ENCODE peak calls at places on chromosomes 7 and 10, in six cellular contexts. I is A549, K is BJ, M is cardiac fibroblast, C is astrocyte of the cerebellum, N is GM23338. P is an unnamed sample.

GRCh38 chr10:61792921-61793320 is 108.6 kb upstream of the ARID5B start:
- DNase-seq in I (no peak), K (no peak), M (no peak), C (no peak), N (no peak), P (no peak)

GRCh38 chr10:58319599-58319998 is 15.2 kb upstream of the UBE2D1 start:
- DNase-seq in I (no peak), K (no peak), M (no peak), C (no peak), N (no peak), P (no peak)

GRCh38 chr7:29884399-29885272 is 78.3 kb downstream of the WIPF3 start:
- DNase-seq in I (no peak), K (no peak), M (no peak), C (no peak), N (peak; percentile 84), P (no peak)

GRCh38 chr10:24952146-24952700 is at the start of gene PRTFDC1:
- DNase-seq in I (peak; percentile 60), K (no peak), M (peak; percentile 31), C (no peak), N (peak; percentile 74), P (no peak)

GRCh38 chr10:71726673-71727428 is 7.3 kb upstream of the C10orf105 start:
- DNase-seq in I (no peak), K (no peak), M (no peak), C (no peak), N (no peak), P (no peak)

GRCh38 chr7:2399848-2400587 is 3.4 kb upstream of the CHST12 start:
- DNase-seq in I (peak; percentile 44), K (peak; percentile 81), M (peak; percentile 94), C (peak; percentile 99), N (no peak), P (peak; percentile 90)

GRCh38 chr10:77333610-77334340 is 303.8 kb downstream of the KCNMA1 start:
- DNase-seq in I (peak; percentile 36), K (no peak), M (no peak), C (no peak), N (no peak), P (no peak)

GRCh38 chr7:7681191-7681935 is 37.0 kb downstream of the RPA3 start:
- DNase-seq in I (peak; percentile 18), K (peak; percentile 12), M (peak; percentile 82), C (peak; percentile 53), N (peak; percentile 71), P (no peak)

GRCh38 chr7:84108119-84108518 is 86.5 kb downstream of the SEMA3A start:
- DNase-seq in I (no peak), K (no peak), M (no peak), C (no peak), N (no peak), P (no peak)

GRCh38 chr10:104472957-104473745 is 119.5 kb downstream of the CFAP58 start:
- DNase-seq in I (no peak), K (no peak), M (no peak), C (no peak), N (no peak), P (peak; percentile 50)

GRCh38 chr10:79072041-79072441 is 3.3 kb downstream of the ZMIZ1 start:
- DNase-seq in I (no peak), K (no peak), M (no peak), C (no peak), N (peak; percentile 33), P (no peak)

GRCh38 chr10:51895209-51895608 is 195.8 kb upstream of the CSTF2T start:
- DNase-seq in I (no peak), K (peak; percentile 82), M (peak; percentile 87), C (no peak), N (no peak), P (peak; percentile 57)

GRCh38 chr7:86962623-86963022 is 96.8 kb downstream of the ELAPOR2 start:
- DNase-seq in I (no peak), K (no peak), M (no peak), C (no peak), N (no peak), P (no peak)

GRCh38 chr10:21265622-21266021 is 259.9 kb downstream of the SKIDA1 start:
- DNase-seq in I (peak; percentile 38), K (no peak), M (peak; percentile 79), C (no peak), N (no peak), P (no peak)

GRCh38 chr7:157527686-157528085 is 190.9 kb downstream of the DNAJB6 start:
- DNase-seq in I (no peak), K (no peak), M (no peak), C (no peak), N (no peak), P (no peak)

GRCh38 chr10:86265877-86266259 is 100.7 kb downstream of the GRID1 start:
- DNase-seq in I (no peak), K (no peak), M (no peak), C (no peak), N (no peak), P (no peak)

GRCh38 chr7:81743201-81743600 is 26.6 kb downstream of the HGF start:
- DNase-seq in I (no peak), K (no peak), M (no peak), C (no peak), N (no peak), P (no peak)

GRCh38 chr7:82081644-82082224 is 311.9 kb upstream of the HGF start:
- DNase-seq in I (no peak), K (no peak), M (no peak), C (no peak), N (no peak), P (no peak)

GRCh38 chr10:101974091-101974799 is 81.7 kb downstream of the ARMH3 start:
- DNase-seq in I (no peak), K (no peak), M (no peak), C (no peak), N (no peak), P (no peak)

GRCh38 chr10:109996766-109997171 is 11.0 kb upstream of the ADD3 start:
- DNase-seq in I (no peak), K (no peak), M (no peak), C (no peak), N (no peak), P (no peak)

GRCh38 chr10:12721334-12721733 is 280.2 kb downstream of the CCDC3 start:
- DNase-seq in I (no peak), K (no peak), M (no peak), C (no peak), N (no peak), P (no peak)

GRCh38 chr7:77759294-77759889 is 38.8 kb downstream of the TMEM60 start:
- DNase-seq in I (peak; percentile 21), K (no peak), M (peak; percentile 87), C (peak; percentile 69), N (peak; percentile 84), P (no peak)

GRCh38 chr10:77385315-77385714 is 252.3 kb downstream of the KCNMA1 start:
- DNase-seq in I (no peak), K (no peak), M (no peak), C (no peak), N (no peak), P (no peak)

GRCh38 chr7:152050547-152050971 is 25.1 kb downstream of the GALNT11 start:
- DNase-seq in I (no peak), K (no peak), M (no peak), C (peak; percentile 65), N (no peak), P (peak; percentile 14)

GRCh38 chr10:25758041-25758457 is 176.0 kb upstream of the MYO3A start:
- DNase-seq in I (peak; percentile 10), K (no peak), M (peak; percentile 47), C (peak; percentile 24), N (peak; percentile 75), P (no peak)

GRCh38 chr7:126569402-126569801 is 683.3 kb downstream of the GRM8 start:
- DNase-seq in I (no peak), K (no peak), M (no peak), C (peak; percentile 12), N (no peak), P (no peak)

GRCh38 chr7:126578338-126578737 is 674.4 kb downstream of the GRM8 start:
- DNase-seq in I (no peak), K (no peak), M (no peak), C (no peak), N (no peak), P (no peak)

GRCh38 chr7:126570845-126571244 is 681.9 kb downstream of the GRM8 start:
- DNase-seq in I (no peak), K (no peak), M (no peak), C (no peak), N (no peak), P (no peak)

GRCh38 chr7:126574838-126575250 is 677.9 kb downstream of the GRM8 start:
- DNase-seq in I (peak; percentile 3), K (no peak), M (peak; percentile 33), C (peak; percentile 32), N (peak; percentile 23), P (no peak)

DNA sequence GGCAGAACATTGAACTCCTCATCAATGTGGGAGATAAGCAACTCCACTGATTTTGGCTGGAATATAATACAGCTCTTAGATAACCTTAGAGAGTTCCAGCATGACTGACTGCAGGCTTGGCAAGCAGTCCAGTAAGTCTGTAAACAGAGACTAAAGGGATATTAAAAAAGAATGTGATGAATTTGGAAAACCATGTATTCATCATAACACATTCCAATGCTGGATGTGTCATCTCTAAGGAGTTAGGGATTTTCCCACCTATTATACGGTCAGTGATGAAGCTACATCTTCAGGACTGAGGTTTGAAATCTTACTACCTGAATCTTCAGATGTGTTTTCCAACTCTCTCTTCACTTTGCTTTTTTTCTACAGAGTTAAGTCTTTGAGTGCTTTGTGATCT is 678.5 kb downstream of the GRM8 start:
- DNase-seq in I (peak; percentile 7), K (no peak), M (peak; percentile 35), C (peak; percentile 65), N (no peak), P (no peak)
- H3K4me3 ChIP-seq in I (no peak overlapping the region), K (no peak overlapping the region), M (no peak overlapping the region), C (no peak overlapping the region), N (no peak overlapping the region), P (no peak overlapping the region)

GRCh38 chr10:132508497-132509443 is 28.8 kb upstream of the INPP5A start:
- DNase-seq in I (no peak), K (no peak), M (no peak), C (no peak), N (no peak), P (no peak)
- TF ChIP-seq CTCF in I (no peak), K (peak; percentile 4), M (no peak), C (no peak), N (no peak), P (no peak)

GRCh38 chr7:54798569-54798968 is 39.6 kb upstream of the SEC61G start:
- DNase-seq in I (no peak), K (no peak), M (no peak), C (no peak), N (no peak), P (no peak)

GRCh38 chr7:54802114-54802513 is 43.1 kb upstream of the SEC61G start:
- DNase-seq in I (no peak), K (no peak), M (no peak), C (no peak), N (no peak), P (no peak)

GRCh38 chr7:54799792-54800191 is 40.8 kb upstream of the SEC61G start:
- DNase-seq in I (no peak), K (no peak), M (no peak), C (no peak), N (no peak), P (no peak)

GRCh38 chr7:54796853-54797252 is 37.8 kb upstream of the SEC61G start:
- DNase-seq in I (no peak), K (no peak), M (no peak), C (no peak), N (no peak), P (no peak)

GRCh38 chr7:54802841-54803240 is 43.8 kb upstream of the SEC61G start:
- DNase-seq in I (no peak), K (no peak), M (peak; percentile 62), C (no peak), N (no peak), P (no peak)
- H3K4me3 ChIP-seq in I (no peak overlapping the region), K (no peak overlapping the region), M (no peak overlapping the region), C (no peak overlapping the region), N (no peak overlapping the region), P (no peak overlapping the region)

GRCh38 chr10:63724922-63725321 is 203.7 kb downstream of the REEP3 start:
- DNase-seq in I (no peak), K (no peak), M (no peak), C (no peak), N (peak; percentile 43), P (no peak)
- TF ChIP-seq CTCF in I (no peak), K (no peak), M (peak; percentile 19), C (peak; percentile 6), N (peak; percentile 53), P (no peak)

P was measured in AG04449.